ENCODE peak calls at places on chromosome 1, in nine cellular contexts. C is GM03348; T is Ammon's horn; E is stimulated activated CD4-positive, alpha-beta T cell treated with anti-CD3 and anti-CD28 coated beads, Interleukin-12 subunit alpha, Interleukin-12 subunit beta, amount 100 ng/mL, for 48 hours; R is cardiac fibroblast; Y is ELF-1; V is A172; O is CD14-positive monocyte; N is Panc1. G is an unnamed sample.

GRCh38 chr1:79042117-79042516 is 35.6 kb upstream of the ADGRL4 start:
- DNase-seq in R (peak), T (no peak), N (no peak), E (no peak), Y (no peak), O (no peak), C (peak), V (peak), G (no peak)

GRCh38 chr1:208173749-208174148 is 70.4 kb downstream of the PLXNA2 start:
- DNase-seq in N (no peak), T (no peak), C (no peak), Y (no peak), V (no peak), O (no peak), R (no peak), E (no peak), G (no peak)

GRCh38 chr1:151822404-151822803 is 9.2 kb downstream of the RORC start:
- DNase-seq in E (peak), V (no peak), O (no peak), Y (no peak), C (no peak), N (no peak), R (no peak), T (no peak), G (no peak)

GRCh38 chr1:201354151-201354900 is 23.2 kb downstream of the TNNT2 start:
- DNase-seq in R (no peak), N (no peak), O (no peak), Y (no peak), V (no peak), T (no peak), E (no peak), C (no peak), G (no peak)

GRCh38 chr1:22210636-22211035 is 67.7 kb upstream of the WNT4 start:
- DNase-seq in V (no peak), Y (no peak), R (no peak), T (no peak), C (no peak), N (no peak), E (no peak), O (no peak), G (no peak)

GRCh38 chr1:186429017-186429416 is 31.9 kb downstream of the PDC start:
- DNase-seq in C (no peak), R (no peak), T (no peak), E (no peak), Y (no peak), N (no peak), V (no peak), O (no peak), G (no peak)

GRCh38 chr1:6776389-6776788 is 8.9 kb upstream of the CAMTA1 start:
- DNase-seq in V (no peak), C (no peak), T (no peak), R (no peak), E (no peak), Y (no peak), O (no peak), N (no peak), G (no peak)

GRCh38 chr1:230568008-230568407 is 74.3 kb upstream of the COG2 start:
- DNase-seq in R (peak), O (no peak), Y (peak), C (peak), N (no peak), T (peak), V (no peak), E (peak), G (peak)

GRCh38 chr1:147079400-147080012 is 92.8 kb downstream of the PRKAB2 start:
- DNase-seq in N (no peak), C (no peak), R (no peak), O (no peak), V (no peak), E (no peak), T (no peak), Y (peak), G (no peak)

GRCh38 chr1:21048462-21048861 is 128.2 kb downstream of the EIF4G3 start:
- DNase-seq in N (no peak), V (no peak), Y (no peak), C (no peak), T (no peak), O (no peak), R (no peak), E (no peak), G (no peak)

GRCh38 chr1:180151508-180151907 is 3.2 kb upstream of the QSOX1 start:
- DNase-seq in Y (no peak), V (peak), C (peak), N (peak), T (no peak), E (no peak), R (peak), O (no peak), G (no peak)

GRCh38 chr1:221741364-221741970 is 422 bp downstream of the DUSP10 start:
- DNase-seq in O (peak), T (peak), Y (no peak), V (peak), N (no peak), R (peak), E (no peak), C (peak), G (peak)

GRCh38 chr1:229874609-229875008 is 192.4 kb upstream of the GALNT2 start:
- DNase-seq in V (peak), Y (no peak), O (no peak), T (no peak), E (no peak), N (no peak), R (no peak), C (no peak), G (no peak)

GRCh38 chr1:195804547-195804946 is 803.7 kb downstream of the KCNT2 start:
- DNase-seq in C (no peak), O (no peak), T (no peak), V (peak), R (no peak), N (no peak), Y (no peak), E (no peak), G (no peak)

GRCh38 chr1:231272173-231272572 is 31.2 kb downstream of the GNPAT start:
- DNase-seq in T (no peak), N (no peak), C (no peak), Y (no peak), O (no peak), E (no peak), V (no peak), R (peak), G (no peak)

GRCh38 chr1:2115922-2116341 is 65.7 kb downstream of the PRKCZ start:
- DNase-seq in N (no peak), Y (peak), R (no peak), V (no peak), T (no peak), E (no peak), C (peak), O (peak), G (no peak)

GRCh38 chr1:27257155-27257554 is 22.7 kb downstream of the WDTC1 start:
- DNase-seq in Y (no peak), N (no peak), O (no peak), V (no peak), C (no peak), T (no peak), R (peak), E (no peak), G (no peak)

GRCh38 chr1:181216571-181216994 is 128.1 kb downstream of the IER5 start:
- DNase-seq in Y (peak), N (no peak), R (no peak), T (no peak), O (no peak), C (no peak), V (no peak), E (no peak), G (no peak)

GRCh38 chr1:231628207-231628876 is 1.8 kb downstream of the DISC1 start:
- DNase-seq in T (no peak), V (no peak), N (no peak), R (no peak), E (peak), Y (no peak), C (no peak), O (no peak), G (no peak)

GRCh38 chr1:183030053-183030452 is 6.8 kb downstream of the LAMC1 start:
- DNase-seq in T (no peak), V (no peak), N (no peak), R (peak), Y (no peak), C (no peak), O (no peak), E (no peak), G (no peak)

GRCh38 chr1:30798389-30798951 is 40.9 kb upstream of the LAPTM5 start:
- DNase-seq in V (no peak), R (peak), E (no peak), O (no peak), C (no peak), N (no peak), Y (no peak), T (peak), G (peak)

GRCh38 chr1:116878804-116879477 is 30.8 kb upstream of the PTGFRN start:
- DNase-seq in R (peak), N (no peak), V (peak), Y (peak), T (peak), E (no peak), O (no peak), C (peak), G (peak)

GRCh38 chr1:246779561-246780175 is 55.5 kb downstream of the SCCPDH start:
- DNase-seq in C (no peak), E (no peak), R (no peak), T (no peak), Y (no peak), V (no peak), N (no peak), O (no peak), G (no peak)

GRCh38 chr1:12152106-12152891 is 14.5 kb upstream of the TNFRSF1B start:
- DNase-seq in Y (no peak), O (peak), N (no peak), T (no peak), E (no peak), R (no peak), V (no peak), C (no peak), G (no peak)

GRCh38 chr1:155038602-155039307 is 5.1 kb downstream of the DCST1 start:
- DNase-seq in O (no peak), N (no peak), T (no peak), C (no peak), R (peak), E (no peak), Y (peak), V (peak), G (peak)

GRCh38 chr1:111656093-111657017 is 36.8 kb downstream of the RAP1A start:
- DNase-seq in E (no peak), N (peak), R (peak), C (peak), Y (no peak), O (no peak), V (peak), T (peak), G (no peak)

GRCh38 chr1:94160811-94161210 is 39.9 kb upstream of the ABCA4 start:
- DNase-seq in T (peak), R (peak), Y (peak), C (peak), N (no peak), V (peak), E (no peak), O (no peak), G (no peak)

GRCh38 chr1:98700228-98700627 is 38.7 kb downstream of the SNX7 start:
- DNase-seq in E (no peak), T (no peak), C (no peak), N (no peak), V (no peak), O (no peak), Y (no peak), R (no peak), G (no peak)

GRCh38 chr1:172220376-172220775 is 200.1 kb upstream of the C1orf105 start:
- DNase-seq in V (no peak), E (no peak), C (no peak), T (no peak), R (no peak), N (no peak), Y (no peak), O (no peak), G (no peak)

GRCh38 chr1:29243023-29243862 is 6.9 kb downstream of the PTPRU start:
- DNase-seq in E (no peak), O (peak), Y (no peak), T (no peak), N (no peak), R (no peak), V (no peak), C (no peak), G (no peak)

G was measured in mucosa of descending colon.